ENCODE peak calls at places on chromosomes 4 and X, in ten cellular contexts. P is endothelial cell, U is mammary epithelial cell, E is tibial nerve, G is body of pancreas, V is B cell, A is glutamatergic neuron, L is uterus, O is GM10248, X is psoas muscle. N is an unnamed sample.

GRCh38 chrX:24117288-24117687 is 32.2 kb upstream of the ZFX start:
- DNase-seq in O (no peak), L (peak), X (no peak), P (no peak), G (peak), U (peak), A (no peak), E (peak), V (no peak), N (no peak)

GRCh38 chr4:95087657-95088455 is 330.1 kb downstream of the BMPR1B start:
- DNase-seq in V (no peak), A (no peak), X (no peak), P (no peak), U (no peak), E (no peak), O (no peak), L (no peak), G (no peak), N (no peak)

GRCh38 chrX:152601848-152602616 is 35.7 kb upstream of the GABRQ start:
- DNase-seq in V (no peak), G (no peak), P (peak), U (peak), L (no peak), A (no peak), X (no peak), E (no peak), O (no peak), N (no peak)

GRCh38 chr4:4416981-4417380 is 30.1 kb downstream of the NSG1 start:
- DNase-seq in L (no peak), P (no peak), G (no peak), U (no peak), E (no peak), A (no peak), X (no peak), V (no peak), O (no peak), N (no peak)

GRCh38 chr4:169225058-169225751 is 45.6 kb downstream of the SH3RF1 start:
- DNase-seq in P (no peak), G (no peak), V (no peak), E (no peak), L (no peak), U (peak), X (no peak), A (no peak), O (no peak), N (peak)

GRCh38 chr4:2416564-2417195 is 1.8 kb downstream of the ZFYVE28 start:
- DNase-seq in U (no peak), P (peak), L (no peak), V (peak), A (peak), O (no peak), G (no peak), E (no peak), X (no peak), N (no peak)

GRCh38 chr4:48243897-48244296 is 25.7 kb downstream of the TEC start:
- DNase-seq in O (no peak), L (no peak), X (no peak), V (no peak), G (no peak), P (no peak), A (no peak), U (no peak), E (no peak), N (no peak)

GRCh38 chr4:140343303-140343702 is 30.1 kb upstream of the SCOC start:
- DNase-seq in X (no peak), P (no peak), U (peak), G (peak), A (no peak), V (no peak), O (no peak), E (peak), L (no peak), N (peak)

GRCh38 chr4:26736621-26737020 is 124.0 kb upstream of the STIM2 start:
- DNase-seq in V (no peak), G (no peak), E (no peak), O (no peak), P (no peak), X (no peak), A (no peak), L (no peak), U (peak), N (no peak)

GRCh38 chr4:150010525-150011126 is 67.6 kb upstream of the DCLK2 start:
- DNase-seq in O (peak), V (peak), E (peak), U (peak), X (no peak), L (peak), P (peak), G (peak), A (no peak), N (no peak)
- TF ChIP-seq CTCF in O (peak), V (peak), E (peak), U (peak), X (peak), L (peak), P (peak), G (peak), A (peak), N (peak)

GRCh38 chr4:15953625-15954024 is 9.3 kb downstream of the FGFBP2 start:
- DNase-seq in V (no peak), G (no peak), L (no peak), U (no peak), P (no peak), E (no peak), O (no peak), A (no peak), X (no peak), N (no peak)

GRCh38 chr4:15958562-15958961 is 4.4 kb downstream of the FGFBP2 start:
- DNase-seq in V (no peak), A (no peak), L (no peak), O (no peak), X (no peak), G (no peak), E (no peak), U (no peak), P (no peak), N (no peak)

GRCh38 chr4:15956179-15956850 is 6.7 kb downstream of the FGFBP2 start:
- DNase-seq in E (peak), U (peak), L (peak), G (peak), V (peak), X (peak), A (peak), P (peak), O (peak), N (no peak)

GRCh38 chr4:15951781-15952180 is 11.2 kb downstream of the FGFBP2 start:
- DNase-seq in G (no peak), A (no peak), L (no peak), E (no peak), O (no peak), P (no peak), X (no peak), V (no peak), U (no peak), N (no peak)

GRCh38 chr4:15955670-15956069 is 7.3 kb downstream of the FGFBP2 start:
- DNase-seq in V (no peak), P (no peak), X (no peak), O (no peak), L (no peak), A (no peak), G (no peak), E (no peak), U (no peak), N (no peak)
- TF ChIP-seq CTCF in V (no peak), P (no peak), X (no peak), O (no peak), L (no peak), A (no peak), G (no peak), E (no peak), U (peak), N (peak)

GRCh38 chrX:129158505-129158904 is 364.8 kb downstream of the SMARCA1 start:
- DNase-seq in P (no peak), O (no peak), A (no peak), V (no peak), L (no peak), E (no peak), U (no peak), G (no peak), X (no peak), N (no peak)

DNA sequence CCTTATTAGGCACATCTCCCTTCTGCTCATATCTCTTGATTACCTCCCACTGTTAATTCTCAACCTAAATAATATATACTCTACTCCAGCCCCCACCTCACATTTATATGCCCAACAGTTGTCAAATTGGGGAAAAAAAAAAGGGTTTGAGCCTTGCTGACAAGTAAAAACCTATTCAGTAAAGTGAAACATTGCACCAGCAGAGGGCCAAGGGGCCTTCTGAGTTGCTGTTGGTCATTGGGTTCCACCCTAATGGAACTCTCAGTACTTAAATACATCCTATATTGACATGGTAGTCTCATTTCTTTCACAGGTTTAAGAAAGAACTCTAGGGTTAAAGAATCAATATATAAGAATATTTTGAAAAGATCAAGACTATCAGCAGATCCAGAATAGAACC is 362.2 kb downstream of the SMARCA1 start:
- DNase-seq in L (no peak), U (no peak), O (no peak), A (no peak), X (no peak), E (no peak), P (no peak), G (no peak), V (no peak), N (no peak)
- TF ChIP-seq CTCF in L (no peak), U (no peak), O (no peak), A (no peak), X (no peak), E (no peak), P (no peak), G (no peak), V (no peak), N (peak)

DNA sequence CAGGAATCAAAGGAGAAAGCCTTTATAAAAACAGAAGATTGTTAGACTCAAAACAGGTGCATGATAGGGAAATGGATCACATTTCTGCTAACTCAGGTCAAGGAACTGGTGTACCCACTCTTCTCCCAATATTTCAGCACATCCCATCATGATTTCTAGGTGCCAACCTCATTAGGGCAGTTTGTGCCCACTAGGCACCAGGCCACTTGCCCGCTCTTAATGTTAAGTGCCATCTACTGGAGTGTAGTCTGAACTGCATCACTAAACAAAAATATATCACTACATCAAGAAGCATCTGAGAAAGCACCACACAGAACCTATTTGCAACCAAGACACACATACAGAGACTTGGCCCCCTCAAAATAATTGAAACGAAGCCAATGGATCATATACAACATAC is 140.4 kb upstream of the GRID2 start:
- DNase-seq in O (no peak), V (no peak), E (no peak), L (no peak), X (no peak), P (no peak), A (no peak), G (no peak), U (peak), N (no peak)
- TF ChIP-seq CTCF in O (peak), V (no peak), E (no peak), L (no peak), X (no peak), P (no peak), A (peak), G (no peak), U (peak), N (peak)

GRCh38 chrX:47960400-47960799 is 43.4 kb downstream of the ZNF182 start:
- DNase-seq in G (no peak), V (peak), L (no peak), U (no peak), O (no peak), P (no peak), E (no peak), A (no peak), X (no peak), N (no peak)

GRCh38 chrX:47956016-47956415 is 47.8 kb downstream of the ZNF182 start:
- DNase-seq in X (no peak), E (no peak), A (no peak), U (no peak), O (no peak), G (no peak), L (no peak), P (no peak), V (no peak), N (no peak)

GRCh38 chrX:47958943-47959342 is 44.8 kb downstream of the ZNF182 start:
- DNase-seq in V (peak), G (peak), U (no peak), X (no peak), O (peak), L (no peak), P (no peak), A (no peak), E (no peak), N (no peak)
- TF ChIP-seq CTCF in V (no peak), G (peak), U (peak), X (no peak), O (peak), L (no peak), P (no peak), A (no peak), E (no peak), N (peak)

N was measured in epithelial cell of proximal tubule.